ENCODE peak calls at places on chromosomes 6 and 20, in seven cellular contexts. V, A, T, R, X, H and J are unnamed samples.

GRCh38 chr6:169508452-169508851 is 193.4 kb downstream of the WDR27 start:
- DNase-seq in V (no peak), A (no peak), T (no peak), R (no peak), X (no peak), H (no peak), J (no peak)

GRCh38 chr20:57258055-57258454 is 8.4 kb downstream of the BMP7 start:
- DNase-seq in V (no peak), A (no peak), T (no peak), R (no peak), X (no peak), H (no peak), J (no peak)

GRCh38 chr6:157800420-157801237 is 22.4 kb upstream of the SNX9 start:
- DNase-seq in V (no peak), A (no peak), T (no peak), R (peak), X (peak), H (no peak), J (peak)

GRCh38 chr20:38477747-38478146 is 5.1 kb downstream of the RALGAPB start:
- DNase-seq in V (no peak), A (no peak), T (no peak), R (no peak), X (no peak), H (no peak), J (no peak)

GRCh38 chr6:134295953-134296553 is 21.9 kb downstream of the SGK1 start:
- DNase-seq in V (peak), A (no peak), T (no peak), R (peak), X (peak), H (peak), J (peak)

GRCh38 chr6:128667339-128667858 is 147.0 kb upstream of the PTPRK start:
- DNase-seq in V (no peak), A (no peak), T (no peak), R (no peak), X (no peak), H (no peak), J (no peak)

GRCh38 chr20:46230811-46231282 is 77.5 kb downstream of the CDH22 start:
- DNase-seq in V (peak), A (no peak), T (no peak), R (peak), X (peak), H (no peak), J (peak)

GRCh38 chr6:143158113-143158581 is 97.5 kb downstream of the AIG1 start:
- DNase-seq in V (no peak), A (no peak), T (no peak), R (peak), X (no peak), H (no peak), J (peak)

GRCh38 chr6:143286280-143286795 is 164.2 kb downstream of the ADAT2 start:
- DNase-seq in V (peak), A (no peak), T (no peak), R (peak), X (no peak), H (no peak), J (peak)

GRCh38 chr6:156009656-156010055 is 554.0 kb upstream of the NOX3 start:
- DNase-seq in V (no peak), A (no peak), T (no peak), R (no peak), X (no peak), H (no peak), J (no peak)

GRCh38 chr20:49854190-49854875 is 41.7 kb downstream of the SLC9A8 start:
- DNase-seq in V (no peak), A (no peak), T (no peak), R (no peak), X (no peak), H (no peak), J (no peak)

GRCh38 chr20:31695849-31696804 is 26.5 kb downstream of the BCL2L1 start:
- DNase-seq in V (peak), A (no peak), T (no peak), R (peak), X (peak), H (peak), J (no peak)

GRCh38 chr6:56329296-56330050 is 82.1 kb upstream of the COL21A1 start:
- DNase-seq in V (no peak), A (no peak), T (no peak), R (no peak), X (no peak), H (no peak), J (peak)

GRCh38 chr6:2921520-2922115 is 18.5 kb upstream of the SERPINB9 start:
- DNase-seq in V (no peak), A (no peak), T (no peak), R (no peak), X (no peak), H (no peak), J (no peak)

GRCh38 chr6:138250513-138251247 is 32.4 kb upstream of the PBOV1 start:
- DNase-seq in V (peak), A (no peak), T (no peak), R (no peak), X (no peak), H (peak), J (peak)

GRCh38 chr6:38248500-38249234 is 391.1 kb downstream of the BTBD9 start:
- DNase-seq in V (no peak), A (no peak), T (no peak), R (peak), X (peak), H (no peak), J (no peak)

GRCh38 chr6:111417946-111418345 is 65.1 kb downstream of the REV3L start:
- DNase-seq in V (no peak), A (no peak), T (no peak), R (no peak), X (peak), H (no peak), J (no peak)

GRCh38 chr20:31879143-31879987 is 8.9 kb downstream of the TTLL9 start:
- DNase-seq in V (peak), A (peak), T (peak), R (peak), X (peak), H (peak), J (peak)

GRCh38 chr20:63309261-63310071 is 16.5 kb downstream of the COL20A1 start:
- DNase-seq in V (peak), A (peak), T (no peak), R (no peak), X (peak), H (no peak), J (peak)

GRCh38 chr6:19465240-19465639 is 371.9 kb upstream of the ID4 start:
- DNase-seq in V (no peak), A (no peak), T (no peak), R (no peak), X (peak), H (no peak), J (no peak)

GRCh38 chr6:30727920-30728605 is 7.9 kb downstream of the TUBB start:
- DNase-seq in V (peak), A (peak), T (no peak), R (no peak), X (peak), H (no peak), J (peak)
- TF ChIP-seq CTCF in V (peak), A (peak), T (no peak), R (peak), X (peak), H (no peak), J (peak)

DNA sequence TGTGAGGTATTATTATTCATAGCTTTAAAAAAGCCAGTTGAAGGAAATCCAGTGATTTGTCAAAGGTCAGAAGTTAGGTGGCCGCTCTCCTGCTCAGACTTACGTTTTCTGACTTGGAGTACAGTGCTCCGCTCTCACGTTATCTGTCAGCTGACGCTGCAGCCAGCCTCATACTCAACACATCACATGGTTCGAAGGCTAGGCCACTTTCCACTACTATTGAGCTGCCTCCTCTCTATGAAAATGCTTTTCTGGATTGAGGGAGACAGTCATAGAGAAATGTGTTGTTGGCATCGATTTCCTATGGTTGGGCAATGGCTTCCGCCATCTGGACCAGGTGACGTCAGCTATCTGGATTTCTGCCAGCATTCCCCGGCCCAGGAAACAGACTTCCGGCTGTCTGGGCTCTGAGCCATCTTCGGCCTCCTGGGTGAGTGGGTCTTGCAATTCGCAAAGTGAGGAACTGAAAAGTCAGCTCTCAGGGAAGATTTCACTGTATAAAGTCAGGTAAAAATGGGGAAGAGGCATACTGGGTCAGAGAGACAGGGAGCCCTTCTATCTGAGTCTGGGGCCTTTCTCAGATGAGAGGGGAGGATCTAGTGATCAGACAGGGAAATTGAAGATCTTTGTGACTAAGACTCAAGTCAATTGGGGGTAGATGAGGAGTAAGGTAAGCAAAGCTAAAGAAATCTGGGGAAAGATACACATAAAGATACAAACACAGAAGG is 37.5 kb upstream of the IER3 start:
- DNase-seq in V (peak), A (peak), T (peak), R (peak), X (peak), H (peak), J (peak)
- H3K4me3 ChIP-seq in V (no peak), A (no peak), T (no peak), R (peak), X (peak), H (no peak), J (no peak)

GRCh38 chr6:29750709-29751108 is 27.5 kb downstream of the HLA-F start:
- DNase-seq in V (no peak), A (no peak), T (no peak), R (no peak), X (no peak), H (no peak), J (no peak)

GRCh38 chr6:29752451-29753308 is 29.4 kb downstream of the HLA-F start:
- DNase-seq in V (peak), A (peak), T (peak), R (peak), X (peak), H (peak), J (peak)

GRCh38 chr6:29751480-29751879 is 28.2 kb downstream of the HLA-F start:
- DNase-seq in V (no peak), A (no peak), T (no peak), R (no peak), X (no peak), H (no peak), J (no peak)

GRCh38 chr6:29755295-29755871 is 32.1 kb downstream of the HLA-F start:
- DNase-seq in V (no peak), A (no peak), T (no peak), R (no peak), X (no peak), H (no peak), J (no peak)

DNA sequence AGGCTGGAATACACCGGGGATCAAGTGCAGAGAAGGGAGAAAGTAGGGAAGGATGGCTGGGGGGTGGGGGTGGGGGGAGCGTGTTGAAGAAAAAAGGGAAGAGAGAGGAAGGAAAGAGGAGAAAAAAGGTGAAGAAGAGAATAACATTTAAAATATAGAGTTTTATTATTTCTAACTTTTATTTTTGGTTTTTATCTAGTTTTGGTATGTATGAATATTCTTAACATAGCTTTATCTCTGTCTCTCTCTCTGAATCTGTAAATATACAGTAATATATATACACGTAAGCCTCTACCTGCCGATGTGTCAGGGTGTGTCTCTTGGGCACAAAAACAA is 30.0 kb downstream of the HLA-F start:
- DNase-seq in V (no peak), A (no peak), T (no peak), R (no peak), X (no peak), H (no peak), J (no peak)
- TF ChIP-seq CTCF in V (no peak), A (no peak), T (no peak), R (no peak), X (no peak), H (peak), J (no peak)

DNA sequence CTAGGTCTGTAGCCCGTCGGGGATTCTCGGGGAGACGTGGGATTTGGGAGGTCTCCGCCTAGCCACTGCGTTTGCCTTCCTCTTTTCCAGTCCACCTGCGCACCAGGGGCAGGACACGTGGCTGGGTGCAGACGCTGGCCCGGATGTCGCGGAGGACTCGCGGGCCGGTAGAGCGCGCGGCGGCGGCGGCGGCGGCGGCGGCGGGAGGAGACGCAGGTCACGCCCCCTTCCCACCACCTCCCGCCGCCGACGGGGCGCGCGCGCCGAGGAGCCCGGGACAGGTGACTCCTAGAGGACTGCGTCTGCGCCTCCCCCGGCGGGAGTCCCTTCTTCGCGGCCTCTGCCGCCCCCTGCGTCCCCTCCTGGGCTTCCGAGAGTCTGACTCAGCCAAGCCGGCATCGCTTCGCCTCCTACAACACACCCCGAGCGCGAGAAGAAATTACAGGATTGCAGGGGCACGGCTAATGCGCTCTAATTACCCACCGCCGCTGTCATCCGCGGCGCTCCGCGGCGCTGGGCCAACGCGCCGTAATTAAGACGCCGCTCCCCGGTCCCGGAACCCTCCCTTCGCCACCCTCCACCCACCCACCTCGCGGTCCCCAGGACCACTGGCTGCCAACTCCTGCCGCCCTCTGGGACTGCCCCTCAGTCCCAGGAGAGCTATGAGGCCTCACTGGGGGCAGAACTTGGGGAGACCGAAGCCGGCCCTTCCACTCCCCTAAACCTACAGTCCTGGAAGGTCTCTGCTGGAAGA is 124.5 kb downstream of the MRPL14 start:
- DNase-seq in V (peak), A (peak), T (no peak), R (peak), X (no peak), H (no peak), J (peak)
- H3K4me3 ChIP-seq in V (peak), A (no peak), T (peak), R (peak), X (peak), H (peak), J (peak)

GRCh38 chr6:150016324-150017185 is 8.8 kb downstream of the RAET1L start:
- DNase-seq in V (peak), A (peak), T (no peak), R (peak), X (peak), H (peak), J (peak)
- TF ChIP-seq CTCF in V (peak), A (peak), T (peak), R (peak), X (peak), H (peak), J (peak)

DNA sequence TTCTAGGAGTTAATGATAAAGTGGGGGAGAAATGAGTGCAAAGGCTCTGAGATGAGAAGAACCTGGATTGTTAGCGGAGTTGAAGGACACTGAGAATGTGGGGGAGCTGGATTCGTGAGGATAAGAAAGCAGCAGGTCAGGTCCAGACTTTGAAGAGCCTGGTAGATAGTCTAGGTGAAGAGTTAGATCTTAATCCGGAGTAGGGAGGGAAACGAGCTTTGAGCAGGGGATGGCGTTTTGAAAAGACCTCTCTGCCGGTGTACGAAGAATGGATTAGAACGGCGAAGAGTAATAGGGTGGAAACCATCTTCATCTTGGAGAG is 487 bp upstream of the PHF20 start:
- DNase-seq in V (no peak), A (no peak), T (no peak), R (no peak), X (no peak), H (no peak), J (no peak)
- H3K4me3 ChIP-seq in V (no peak), A (peak), T (peak), R (peak), X (no peak), H (peak), J (peak)